ENCODE peak calls at places on chromosomes 5 and 9, in seven cellular contexts. N is naive thymus-derived CD4-positive, alpha-beta T cell; H is H7; Y is ovary; X is GM23338; M is tibial nerve; F is AG04450. L is an unnamed sample. For H3K27me3, the result is how much of the 10 kb centered on the place peaks cover.

GRCh38 chr9:3916984-3917383 is 382.9 kb downstream of the GLIS3 start:
- DNase-seq in N (no peak), H (no peak), Y (no peak), X (no peak), M (no peak), F (peak), L (no peak)

GRCh38 chr5:168987540-168988300 is 313.2 kb downstream of the SLIT3 start:
- DNase-seq in N (peak), H (peak), Y (peak), X (peak), M (peak), F (peak), L (peak)

GRCh38 chr9:16217933-16218830 is 652.3 kb downstream of the BNC2 start:
- DNase-seq in N (no peak), H (no peak), Y (no peak), X (no peak), M (no peak), F (no peak), L (no peak)

GRCh38 chr5:78496373-78496772 is 136.0 kb downstream of the SCAMP1 start:
- DNase-seq in N (no peak), H (no peak), Y (no peak), X (peak), M (no peak), F (no peak), L (no peak)

GRCh38 chr5:145632701-145633100 is 202.4 kb downstream of the PRELID2 start:
- DNase-seq in N (no peak), H (no peak), Y (no peak), X (no peak), M (no peak), F (no peak), L (no peak)

GRCh38 chr5:60487885-60488425 is 212.0 kb downstream of the DEPDC1B start:
- DNase-seq in N (no peak), H (no peak), Y (no peak), X (no peak), M (no peak), F (no peak), L (no peak)

GRCh38 chr5:14665110-14665822 is 748 bp downstream of the OTULIN start:
- DNase-seq in N (peak), H (no peak), Y (no peak), X (peak), M (no peak), F (no peak), L (no peak)

GRCh38 chr9:116162241-116162781 is 8.7 kb downstream of the PAPPA start:
- DNase-seq in N (no peak), H (no peak), Y (no peak), X (no peak), M (no peak), F (no peak), L (no peak)

GRCh38 chr9:26229324-26230054 is 551.2 kb upstream of the TUSC1 start:
- DNase-seq in N (no peak), H (no peak), Y (no peak), X (no peak), M (no peak), F (no peak), L (no peak)

GRCh38 chr5:131262953-131263541 is 806 bp upstream of the CDC42SE2 start:
- DNase-seq in N (no peak), H (peak), Y (no peak), X (peak), M (no peak), F (no peak), L (no peak)

GRCh38 chr5:122507581-122507980 is 195.5 kb downstream of the SNCAIP start:
- DNase-seq in N (no peak), H (no peak), Y (no peak), X (no peak), M (no peak), F (no peak), L (no peak)

GRCh38 chr9:19000133-19000532 is 32.9 kb downstream of the SAXO1 start:
- DNase-seq in N (no peak), H (no peak), Y (no peak), X (no peak), M (no peak), F (no peak), L (no peak)

DNA sequence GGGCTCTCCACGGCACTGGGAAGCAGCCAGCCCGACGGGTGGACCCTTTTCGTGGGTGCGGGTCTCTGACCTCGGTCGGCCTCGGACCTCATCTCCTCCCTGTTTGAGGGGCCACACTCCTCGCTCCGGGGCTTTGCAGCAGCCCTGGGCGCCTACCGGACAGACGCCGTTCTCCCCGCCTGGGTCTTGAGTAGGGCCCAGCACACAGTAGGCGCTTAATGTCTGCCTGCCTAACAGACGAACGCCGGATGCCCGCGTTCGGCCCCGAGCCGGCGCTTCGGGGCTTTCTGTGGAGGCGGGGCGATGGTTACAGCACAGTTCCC is 842 bp upstream of the GTF3C5 start:
- DNase-seq in N (no peak), H (no peak), Y (no peak), X (no peak), M (no peak), F (no peak), L (no peak)
- H3K4me3 ChIP-seq in N (peak), H (peak), Y (peak), X (peak), M (peak), F (peak), L (peak)

DNA sequence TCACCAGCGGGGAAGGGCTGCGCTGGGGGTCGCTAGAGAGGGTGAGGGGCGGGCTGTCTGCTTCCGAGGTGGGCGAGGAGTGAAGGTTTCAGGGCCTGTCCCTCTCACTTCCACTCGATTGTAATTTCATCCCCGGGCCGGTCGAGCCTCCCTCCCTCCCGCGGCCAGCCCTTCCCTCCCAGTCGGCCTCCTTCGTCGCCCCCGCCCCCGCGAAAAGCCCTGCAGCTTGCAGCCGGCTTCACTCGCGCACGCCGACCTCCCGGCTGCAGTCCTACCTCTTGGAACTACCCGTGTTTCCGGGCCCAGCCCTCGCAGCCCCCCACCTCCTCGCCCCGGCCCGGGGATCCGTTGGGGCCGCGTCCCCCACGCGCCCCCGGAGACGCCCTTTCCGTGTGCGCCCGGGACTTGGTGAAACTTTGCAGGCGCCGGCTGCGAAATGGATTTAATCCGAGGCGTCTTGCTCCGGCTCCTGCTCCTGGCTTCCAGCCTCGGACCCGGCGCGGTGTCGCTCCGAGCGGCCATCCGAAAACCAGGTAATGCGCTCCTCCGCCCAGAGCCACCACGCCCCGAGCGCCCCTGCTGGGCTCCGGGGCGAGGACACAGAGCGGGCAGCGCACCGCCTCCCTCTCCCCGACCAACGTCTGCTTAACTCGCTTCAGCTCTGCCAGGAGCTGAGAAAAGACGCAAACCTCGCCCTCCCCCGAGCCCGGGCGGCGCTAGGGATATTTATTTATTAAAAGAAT is at the start of gene EGFLAM:
- DNase-seq in N (no peak), H (peak), Y (peak), X (peak), M (no peak), F (no peak), L (no peak)
- H3K27me3 ChIP-seq in N (under half), H (half or more), Y (under half), X (half or more), M (under half), F (half or more), L (under half)

DNA sequence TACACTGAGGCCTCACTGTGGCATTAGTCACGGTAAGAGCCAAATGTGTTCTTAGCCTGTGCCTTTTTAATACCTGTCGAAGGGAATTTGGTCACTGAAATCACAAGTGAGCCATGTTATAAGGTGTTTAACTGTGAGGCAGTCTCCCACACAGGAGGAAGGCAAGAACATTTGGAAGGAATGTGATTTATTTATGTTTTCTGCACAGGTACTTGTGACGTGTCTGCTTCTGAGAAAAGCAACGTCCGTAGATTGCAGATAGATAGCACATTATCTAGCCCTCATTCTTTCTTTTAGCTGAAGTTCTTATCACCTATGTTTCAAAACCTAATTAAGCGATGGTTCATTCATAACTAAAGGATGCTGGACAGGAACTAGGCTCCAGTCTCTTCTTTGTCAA is 19.0 kb upstream of the SMARCA2 start:
- DNase-seq in N (no peak), H (no peak), Y (no peak), X (no peak), M (no peak), F (no peak), L (no peak)
- H3K4me3 ChIP-seq in N (no peak), H (no peak), Y (no peak), X (no peak), M (no peak), F (no peak), L (no peak)

GRCh38 chr5:159123189-159123588 is 23.5 kb upstream of the EBF1 start:
- DNase-seq in N (no peak), H (no peak), Y (no peak), X (no peak), M (no peak), F (no peak), L (no peak)

GRCh38 chr5:159121061-159121460 is 21.3 kb upstream of the EBF1 start:
- DNase-seq in N (no peak), H (no peak), Y (no peak), X (no peak), M (no peak), F (no peak), L (no peak)

GRCh38 chr5:159128070-159128507 is 28.4 kb upstream of the EBF1 start:
- DNase-seq in N (no peak), H (no peak), Y (no peak), X (no peak), M (no peak), F (no peak), L (no peak)

GRCh38 chr5:159120446-159120845 is 20.7 kb upstream of the EBF1 start:
- DNase-seq in N (peak), H (no peak), Y (no peak), X (no peak), M (no peak), F (no peak), L (no peak)

DNA sequence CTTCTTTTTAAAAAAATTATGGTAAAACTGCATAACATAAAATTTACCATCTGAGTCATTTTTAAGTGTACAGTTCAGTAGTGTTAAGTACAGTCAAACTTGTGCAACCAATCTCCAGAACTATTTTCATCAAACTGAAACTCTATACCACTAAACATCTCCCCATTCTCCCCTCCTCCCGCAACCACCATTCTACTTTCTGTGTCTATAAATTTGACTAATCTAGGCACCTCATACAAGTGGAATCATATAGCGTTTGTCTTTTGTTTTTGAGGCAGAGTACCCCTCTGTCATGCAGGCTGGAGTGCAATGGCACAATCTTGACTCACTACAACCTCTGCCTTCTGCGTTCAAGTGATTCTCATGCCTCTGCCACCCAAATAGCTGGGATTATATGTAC is 24.0 kb upstream of the EBF1 start:
- DNase-seq in N (no peak), H (no peak), Y (no peak), X (no peak), M (no peak), F (no peak), L (no peak)
- H3K27me3 ChIP-seq in N (under half), H (under half), Y (under half), X (under half), M (under half), F (under half), L (under half)

DNA sequence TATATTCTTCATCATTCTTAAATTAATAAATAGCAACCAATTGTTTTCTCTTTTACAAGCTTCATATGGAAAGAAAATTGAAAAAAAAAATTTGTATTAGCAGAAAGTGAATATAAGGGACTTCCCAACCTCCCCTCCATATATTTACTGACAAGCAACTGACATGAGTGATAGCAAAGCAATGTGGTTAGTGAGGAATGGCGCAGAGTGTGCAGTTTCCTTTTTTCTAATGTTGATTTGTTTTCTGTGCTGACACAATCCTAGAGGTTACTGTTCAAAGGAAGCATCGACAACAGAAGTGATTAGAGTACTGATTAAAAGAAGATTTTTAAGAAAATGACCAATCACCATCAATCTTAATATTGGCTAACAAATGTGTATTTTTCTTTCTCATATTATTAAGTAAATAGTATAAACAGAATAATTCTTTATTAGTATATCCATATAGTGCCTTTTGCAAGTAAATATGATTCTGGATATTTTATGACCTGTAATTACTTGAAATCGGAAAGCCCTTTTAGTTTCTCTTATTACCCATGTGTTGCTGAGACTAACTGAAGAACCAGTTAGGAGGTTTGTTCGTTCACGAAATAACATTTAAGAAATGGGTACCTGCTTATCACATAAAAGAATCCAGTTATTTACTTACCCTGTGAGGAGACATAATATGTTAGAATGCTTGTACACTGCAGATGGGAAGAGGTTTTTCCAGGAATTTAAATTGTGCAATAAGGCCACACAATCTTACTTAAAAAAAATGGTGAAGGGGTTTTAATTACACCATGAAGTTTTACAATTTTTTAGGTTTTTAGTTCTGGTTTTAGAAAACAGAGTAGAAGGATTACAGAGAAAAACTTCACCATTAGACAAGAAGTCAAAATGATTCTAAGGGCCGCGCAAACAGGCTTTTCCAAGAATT is 1.4 kb upstream of the PTGER4 start:
- DNase-seq in N (no peak), H (no peak), Y (no peak), X (no peak), M (no peak), F (no peak), L (no peak)
- H3K4me3 ChIP-seq in N (peak), H (peak), Y (peak), X (peak), M (peak), F (peak), L (peak)

GRCh38 chr5:133299021-133299420 is 247.2 kb downstream of the HSPA4 start:
- DNase-seq in N (no peak), H (no peak), Y (no peak), X (no peak), M (no peak), F (no peak), L (no peak)

GRCh38 chr5:133297293-133297692 is 245.5 kb downstream of the HSPA4 start:
- DNase-seq in N (no peak), H (no peak), Y (no peak), X (no peak), M (no peak), F (no peak), L (no peak)

GRCh38 chr5:133296624-133297023 is 244.8 kb downstream of the HSPA4 start:
- DNase-seq in N (no peak), H (no peak), Y (no peak), X (no peak), M (no peak), F (no peak), L (no peak)

GRCh38 chr5:133295520-133295919 is 243.7 kb downstream of the HSPA4 start:
- DNase-seq in N (no peak), H (no peak), Y (no peak), X (no peak), M (no peak), F (no peak), L (no peak)

DNA sequence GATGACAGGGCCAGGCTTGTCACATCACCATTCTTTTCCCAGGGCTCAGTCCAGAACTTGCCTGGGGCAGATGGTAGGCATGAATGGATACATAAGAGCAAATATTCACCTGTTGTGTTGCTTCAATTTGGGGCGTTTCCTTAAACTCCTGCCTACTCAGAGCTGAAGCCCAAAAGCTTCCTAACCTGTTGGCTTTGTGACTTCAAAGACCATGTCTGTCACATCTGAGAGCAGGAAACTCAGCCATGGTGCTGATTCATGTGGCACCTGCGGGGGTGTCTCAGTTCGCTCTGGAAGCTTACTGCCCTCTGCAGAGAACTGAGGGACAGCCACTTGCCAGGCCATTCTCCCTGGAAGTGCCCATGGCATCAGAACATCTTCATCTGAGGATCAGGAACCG is 246.6 kb downstream of the HSPA4 start:
- DNase-seq in N (peak), H (no peak), Y (no peak), X (no peak), M (no peak), F (no peak), L (no peak)
- H3K27me3 ChIP-seq in N (under half), H (under half), Y (under half), X (under half), M (under half), F (under half), L (under half)